ENCODE peak calls at places on chromosomes 5 and 9, in five cellular contexts. One of them, this sample, is unnamed.

GRCh38 chr5:118253401-118254061 is 734.8 kb downstream of the DTWD2 start:
- DNase-seq in HCT116: no peak
- DNase-seq in IMR-90: no peak
- DNase-seq in fibroblast of lung: no peak
- DNase-seq in MM.1S: no peak
- DNase-seq in this sample: no peak

GRCh38 chr9:134234001-134234660 is 69.8 kb upstream of the RNU6ATAC start:
- DNase-seq in HCT116: no peak
- DNase-seq in IMR-90: no peak
- DNase-seq in fibroblast of lung: no peak
- DNase-seq in MM.1S: no peak
- DNase-seq in this sample: peak; percentile 60

GRCh38 chr9:121326130-121326838 is 43.8 kb downstream of the STOM start:
- DNase-seq in HCT116: no peak
- DNase-seq in IMR-90: peak; percentile 44
- DNase-seq in fibroblast of lung: peak; percentile 74
- DNase-seq in MM.1S: no peak
- DNase-seq in this sample: peak; percentile 23

GRCh38 chr5:154844800-154845199 is 5.6 kb downstream of the FAXDC2 start:
- DNase-seq in HCT116: no peak
- DNase-seq in IMR-90: no peak
- DNase-seq in fibroblast of lung: no peak
- DNase-seq in MM.1S: no peak
- DNase-seq in this sample: no peak

GRCh38 chr5:151058891-151059611 is 21.8 kb downstream of the TNIP1 start:
- DNase-seq in HCT116: no peak
- DNase-seq in IMR-90: no peak
- DNase-seq in fibroblast of lung: no peak
- DNase-seq in MM.1S: peak; percentile 23
- DNase-seq in this sample: no peak

GRCh38 chr9:87223397-87224246 is 274.0 kb upstream of the DAPK1 start:
- DNase-seq in HCT116: no peak
- DNase-seq in IMR-90: peak; percentile 33
- DNase-seq in fibroblast of lung: peak; percentile 15
- DNase-seq in MM.1S: no peak
- DNase-seq in this sample: peak; percentile 14

GRCh38 chr5:56088967-56089829 is 94.4 kb upstream of the IL6ST start:
- DNase-seq in HCT116: no peak
- DNase-seq in IMR-90: peak; percentile 80
- DNase-seq in fibroblast of lung: no peak
- DNase-seq in MM.1S: no peak
- DNase-seq in this sample: peak; percentile 54

GRCh38 chr5:139110526-139111168 is 87.5 kb downstream of the SIL1 start:
- DNase-seq in HCT116: no peak
- DNase-seq in IMR-90: no peak
- DNase-seq in fibroblast of lung: no peak
- DNase-seq in MM.1S: no peak
- DNase-seq in this sample: no peak

GRCh38 chr9:91177661-91178280 is 183.9 kb downstream of the AUH start:
- DNase-seq in HCT116: no peak
- DNase-seq in IMR-90: peak; percentile 65
- DNase-seq in fibroblast of lung: peak; percentile 66
- DNase-seq in MM.1S: no peak
- DNase-seq in this sample: peak; percentile 96

GRCh38 chr5:135601466-135601865 is 22.7 kb upstream of the CXCL14 start:
- DNase-seq in HCT116: no peak
- DNase-seq in IMR-90: no peak
- DNase-seq in fibroblast of lung: no peak
- DNase-seq in MM.1S: no peak
- DNase-seq in this sample: no peak

GRCh38 chr5:127416896-127417295 is 100.5 kb upstream of the PRRC1 start:
- DNase-seq in HCT116: no peak
- DNase-seq in IMR-90: no peak
- DNase-seq in fibroblast of lung: no peak
- DNase-seq in MM.1S: no peak
- DNase-seq in this sample: no peak

GRCh38 chr5:126694403-126694802 is 82.5 kb upstream of the LMNB1 start:
- DNase-seq in HCT116: no peak
- DNase-seq in IMR-90: no peak
- DNase-seq in fibroblast of lung: no peak
- DNase-seq in MM.1S: no peak
- DNase-seq in this sample: no peak

GRCh38 chr5:124628721-124629596 is 117.5 kb downstream of the ZNF608 start:
- DNase-seq in HCT116: peak; percentile 89
- DNase-seq in IMR-90: peak; percentile 99
- DNase-seq in fibroblast of lung: peak; percentile 93
- DNase-seq in MM.1S: no peak
- DNase-seq in this sample: peak; percentile 95

GRCh38 chr5:115465416-115465815 is 79.2 kb downstream of the FEM1C start:
- DNase-seq in HCT116: no peak
- DNase-seq in IMR-90: peak; percentile 25
- DNase-seq in fibroblast of lung: no peak
- DNase-seq in MM.1S: no peak
- DNase-seq in this sample: peak; percentile 40

GRCh38 chr5:131198625-131199024 is 27.9 kb downstream of the LYRM7 start:
- DNase-seq in HCT116: no peak
- DNase-seq in IMR-90: peak; percentile 78
- DNase-seq in fibroblast of lung: peak; percentile 50
- DNase-seq in MM.1S: no peak
- DNase-seq in this sample: no peak

GRCh38 chr9:130905125-130905901 is 8.7 kb upstream of the QRFP start:
- DNase-seq in HCT116: no peak
- DNase-seq in IMR-90: no peak
- DNase-seq in fibroblast of lung: no peak
- DNase-seq in MM.1S: no peak
- DNase-seq in this sample: no peak

GRCh38 chr5:111454198-111454606 is 58.1 kb downstream of the STARD4 start:
- DNase-seq in HCT116: no peak
- DNase-seq in IMR-90: peak; percentile 55
- DNase-seq in fibroblast of lung: peak; percentile 77
- DNase-seq in MM.1S: no peak
- DNase-seq in this sample: peak; percentile 39

GRCh38 chr5:169142264-169142970 is 158.5 kb downstream of the SLIT3 start:
- DNase-seq in HCT116: no peak
- DNase-seq in IMR-90: no peak
- DNase-seq in fibroblast of lung: no peak
- DNase-seq in MM.1S: no peak
- DNase-seq in this sample: no peak

GRCh38 chr5:144135113-144135762 is 35.2 kb downstream of the YIPF5 start:
- DNase-seq in HCT116: no peak
- DNase-seq in IMR-90: no peak
- DNase-seq in fibroblast of lung: no peak
- DNase-seq in MM.1S: no peak
- DNase-seq in this sample: no peak

GRCh38 chr5:171431251-171431777 is 11.9 kb downstream of the FGF18 start:
- DNase-seq in HCT116: no peak
- DNase-seq in IMR-90: no peak
- DNase-seq in fibroblast of lung: no peak
- DNase-seq in MM.1S: no peak
- DNase-seq in this sample: no peak

GRCh38 chr5:56490971-56491468 is 257.9 kb upstream of the ANKRD55 start:
- DNase-seq in HCT116: peak; percentile 18
- DNase-seq in IMR-90: no peak
- DNase-seq in fibroblast of lung: no peak
- DNase-seq in MM.1S: no peak
- DNase-seq in this sample: peak; percentile 92

GRCh38 chr9:99488109-99489042 is 266.3 kb downstream of the SEC61B start:
- DNase-seq in HCT116: no peak
- DNase-seq in IMR-90: no peak
- DNase-seq in fibroblast of lung: no peak
- DNase-seq in MM.1S: no peak
- DNase-seq in this sample: no peak

GRCh38 chr5:175688352-175689146 is 30.7 kb downstream of the HRH2 start:
- DNase-seq in HCT116: no peak
- DNase-seq in IMR-90: no peak
- DNase-seq in fibroblast of lung: no peak
- DNase-seq in MM.1S: no peak
- DNase-seq in this sample: no peak

GRCh38 chr5:82004511-82004910 is 32.7 kb downstream of the ATG10 start:
- DNase-seq in HCT116: no peak
- DNase-seq in IMR-90: peak; percentile 80
- DNase-seq in fibroblast of lung: peak; percentile 73
- DNase-seq in MM.1S: no peak
- DNase-seq in this sample: no peak

GRCh38 chr9:14170973-14171596 is 142.9 kb downstream of the NFIB start:
- DNase-seq in HCT116: no peak
- DNase-seq in IMR-90: peak; percentile 83
- DNase-seq in fibroblast of lung: peak; percentile 70
- DNase-seq in MM.1S: no peak
- DNase-seq in this sample: peak; percentile 88

GRCh38 chr5:38426493-38426892 is 130.0 kb downstream of the LIFR start:
- DNase-seq in HCT116: no peak
- DNase-seq in IMR-90: peak; percentile 58
- DNase-seq in fibroblast of lung: peak; percentile 68
- DNase-seq in MM.1S: no peak
- DNase-seq in this sample: peak; percentile 37

GRCh38 chr9:83637389-83637788 is 14.4 kb downstream of the IDNK start:
- DNase-seq in HCT116: no peak
- DNase-seq in IMR-90: no peak
- DNase-seq in fibroblast of lung: no peak
- DNase-seq in MM.1S: no peak
- DNase-seq in this sample: no peak

GRCh38 chr9:83633676-83634075 is 10.7 kb downstream of the IDNK start:
- DNase-seq in HCT116: no peak
- DNase-seq in IMR-90: no peak
- DNase-seq in fibroblast of lung: no peak
- DNase-seq in MM.1S: no peak
- DNase-seq in this sample: no peak

GRCh38 chr9:83639266-83639665 is 16.3 kb downstream of the IDNK start:
- DNase-seq in HCT116: no peak
- DNase-seq in IMR-90: peak; percentile 11
- DNase-seq in fibroblast of lung: no peak
- DNase-seq in MM.1S: no peak
- DNase-seq in this sample: no peak

GRCh38 chr9:83633260-83633659 is 10.3 kb downstream of the IDNK start:
- DNase-seq in HCT116: no peak
- DNase-seq in IMR-90: no peak
- DNase-seq in fibroblast of lung: no peak
- DNase-seq in MM.1S: no peak
- DNase-seq in this sample: no peak

GRCh38 chr9:83636813-83637212 is 13.9 kb downstream of the IDNK start:
- DNase-seq in HCT116: no peak
- DNase-seq in IMR-90: no peak
- DNase-seq in fibroblast of lung: no peak
- DNase-seq in MM.1S: peak; percentile 37
- DNase-seq in this sample: no peak
- TF ChIP-seq CTCF in HCT116: no peak
- TF ChIP-seq CTCF in IMR-90: no peak
- TF ChIP-seq CTCF in fibroblast of lung: no peak
- TF ChIP-seq CTCF in MM.1S: no peak
- TF ChIP-seq CTCF in this sample: no peak

GRCh38 chr5:142737169-142737568 is 33.0 kb upstream of the ARHGAP26 start:
- DNase-seq in HCT116: no peak
- DNase-seq in IMR-90: no peak
- DNase-seq in fibroblast of lung: no peak
- DNase-seq in MM.1S: no peak
- DNase-seq in this sample: no peak

GRCh38 chr5:142740903-142741302 is 29.3 kb upstream of the ARHGAP26 start:
- DNase-seq in HCT116: no peak
- DNase-seq in IMR-90: no peak
- DNase-seq in fibroblast of lung: peak; percentile 53
- DNase-seq in MM.1S: no peak
- DNase-seq in this sample: no peak

GRCh38 chr5:142736247-142736632 is 33.9 kb upstream of the ARHGAP26 start:
- DNase-seq in HCT116: no peak
- DNase-seq in IMR-90: no peak
- DNase-seq in fibroblast of lung: no peak
- DNase-seq in MM.1S: no peak
- DNase-seq in this sample: no peak

GRCh38 chr5:142743677-142744441 is 26.3 kb upstream of the ARHGAP26 start:
- DNase-seq in HCT116: no peak
- DNase-seq in IMR-90: peak; percentile 31
- DNase-seq in fibroblast of lung: no peak
- DNase-seq in MM.1S: no peak
- DNase-seq in this sample: peak; percentile 25

GRCh38 chr5:142740474-142740873 is 29.7 kb upstream of the ARHGAP26 start:
- DNase-seq in HCT116: no peak
- DNase-seq in IMR-90: no peak
- DNase-seq in fibroblast of lung: no peak
- DNase-seq in MM.1S: no peak
- DNase-seq in this sample: no peak
- H2AFZ ChIP-seq in HCT116: no peak overlapping the region
- H2AFZ ChIP-seq in IMR-90: no peak overlapping the region
- H2AFZ ChIP-seq in fibroblast of lung: no peak overlapping the region
- H2AFZ ChIP-seq in MM.1S: no peak overlapping the region
- H2AFZ ChIP-seq in this sample: no peak overlapping the region

GRCh38 chr9:133057553-133057952 is 4.2 kb upstream of the CEL start:
- DNase-seq in HCT116: no peak
- DNase-seq in IMR-90: no peak
- DNase-seq in fibroblast of lung: no peak
- DNase-seq in MM.1S: no peak
- DNase-seq in this sample: no peak

GRCh38 chr9:133058550-133059320 is 3.0 kb upstream of the CEL start:
- DNase-seq in HCT116: no peak
- DNase-seq in IMR-90: no peak
- DNase-seq in fibroblast of lung: no peak
- DNase-seq in MM.1S: peak; percentile 60
- DNase-seq in this sample: no peak

GRCh38 chr9:133060417-133060841 is 1.4 kb upstream of the CEL start:
- DNase-seq in HCT116: no peak
- DNase-seq in IMR-90: no peak
- DNase-seq in fibroblast of lung: no peak
- DNase-seq in MM.1S: peak; percentile 45
- DNase-seq in this sample: no peak

GRCh38 chr9:133058051-133058450 is 3.7 kb upstream of the CEL start:
- DNase-seq in HCT116: no peak
- DNase-seq in IMR-90: no peak
- DNase-seq in fibroblast of lung: no peak
- DNase-seq in MM.1S: no peak
- DNase-seq in this sample: no peak

GRCh38 chr9:133059623-133060022 is 2.2 kb upstream of the CEL start:
- DNase-seq in HCT116: no peak
- DNase-seq in IMR-90: no peak
- DNase-seq in fibroblast of lung: no peak
- DNase-seq in MM.1S: no peak
- DNase-seq in this sample: peak; percentile 59
- H3K4me2 ChIP-seq in HCT116: no peak overlapping the region
- H3K4me2 ChIP-seq in IMR-90: no peak overlapping the region
- H3K4me2 ChIP-seq in fibroblast of lung: no peak overlapping the region
- H3K4me2 ChIP-seq in MM.1S: no peak overlapping the region
- H3K4me2 ChIP-seq in this sample: peak overlapping the region; percentile 36

GRCh38 chr5:3786165-3786564 is 190.5 kb downstream of the IRX1 start:
- DNase-seq in HCT116: no peak
- DNase-seq in IMR-90: no peak
- DNase-seq in fibroblast of lung: no peak
- DNase-seq in MM.1S: no peak
- DNase-seq in this sample: no peak

GRCh38 chr5:3784854-3785253 is 189.2 kb downstream of the IRX1 start:
- DNase-seq in HCT116: no peak
- DNase-seq in IMR-90: no peak
- DNase-seq in fibroblast of lung: no peak
- DNase-seq in MM.1S: no peak
- DNase-seq in this sample: no peak

GRCh38 chr5:3787604-3788003 is 192.0 kb downstream of the IRX1 start:
- DNase-seq in HCT116: no peak
- DNase-seq in IMR-90: no peak
- DNase-seq in fibroblast of lung: no peak
- DNase-seq in MM.1S: no peak
- DNase-seq in this sample: no peak

GRCh38 chr5:3793162-3793561 is 197.5 kb downstream of the IRX1 start:
- DNase-seq in HCT116: no peak
- DNase-seq in IMR-90: no peak
- DNase-seq in fibroblast of lung: no peak
- DNase-seq in MM.1S: no peak
- DNase-seq in this sample: no peak

GRCh38 chr5:3789519-3790193 is 194.0 kb downstream of the IRX1 start:
- DNase-seq in HCT116: no peak
- DNase-seq in IMR-90: no peak
- DNase-seq in fibroblast of lung: no peak
- DNase-seq in MM.1S: no peak
- DNase-seq in this sample: no peak
- TF ChIP-seq CTCF in HCT116: no peak
- TF ChIP-seq CTCF in IMR-90: no peak
- TF ChIP-seq CTCF in fibroblast of lung: no peak
- TF ChIP-seq CTCF in MM.1S: no peak
- TF ChIP-seq CTCF in this sample: no peak